ENCODE peak calls at places on chromosome 16, in ten cellular contexts. M, C, B, U, V, I, F, K, A and W are unnamed samples.

GRCh38 chr16:68470461-68471150 is 22.3 kb upstream of the SMPD3 start:
- DNase-seq in M (no peak), C (no peak), B (peak), U (peak), V (no peak), I (no peak), F (no peak), K (no peak), A (no peak), W (no peak)

GRCh38 chr16:51327001-51327400 is 175.9 kb upstream of the SALL1 start:
- DNase-seq in M (no peak), C (no peak), B (no peak), U (no peak), V (no peak), I (no peak), F (peak), K (no peak), A (no peak), W (peak)

GRCh38 chr16:35506018-35506897 is 2046.8 kb downstream of the TP53TG3F start:
- DNase-seq in M (no peak), C (no peak), B (no peak), U (no peak), V (no peak), I (no peak), F (no peak), K (no peak), A (no peak), W (no peak)

GRCh38 chr16:89442990-89443726 is 47.2 kb downstream of the ANKRD11 start:
- DNase-seq in M (no peak), C (no peak), B (no peak), U (no peak), V (no peak), I (no peak), F (peak), K (peak), A (no peak), W (peak)

GRCh38 chr16:67235816-67236547 is 9.1 kb downstream of the TMEM208 start:
- DNase-seq in M (no peak), C (no peak), B (no peak), U (peak), V (no peak), I (no peak), F (no peak), K (no peak), A (no peak), W (no peak)

GRCh38 chr16:24257965-24258364 is 1.8 kb downstream of the CACNG3 start:
- DNase-seq in M (no peak), C (no peak), B (no peak), U (no peak), V (no peak), I (no peak), F (no peak), K (no peak), A (no peak), W (no peak)

GRCh38 chr16:85428168-85428898 is 184.8 kb upstream of the GSE1 start:
- DNase-seq in M (peak), C (peak), B (no peak), U (peak), V (no peak), I (peak), F (peak), K (peak), A (no peak), W (peak)

GRCh38 chr16:31202402-31203385 is at the start of gene PYCARD:
- DNase-seq in M (peak), C (no peak), B (peak), U (peak), V (no peak), I (no peak), F (peak), K (peak), A (no peak), W (no peak)

GRCh38 chr16:19700319-19700781 is 17.7 kb downstream of the KNOP1 start:
- DNase-seq in M (no peak), C (no peak), B (peak), U (no peak), V (no peak), I (no peak), F (peak), K (no peak), A (no peak), W (peak)

GRCh38 chr16:22267764-22268163 is 29.4 kb upstream of the POLR3E start:
- DNase-seq in M (no peak), C (no peak), B (no peak), U (no peak), V (no peak), I (peak), F (no peak), K (no peak), A (no peak), W (no peak)

GRCh38 chr16:35221482-35222185 is 1762.2 kb downstream of the TP53TG3F start:
- DNase-seq in M (no peak), C (no peak), B (no peak), U (no peak), V (no peak), I (no peak), F (no peak), K (no peak), A (no peak), W (no peak)

GRCh38 chr16:50114357-50115129 is 38.6 kb upstream of the TENT4B start:
- DNase-seq in M (no peak), C (no peak), B (no peak), U (no peak), V (no peak), I (no peak), F (no peak), K (no peak), A (no peak), W (no peak)

GRCh38 chr16:56005958-56006357 is 130.8 kb upstream of the CES5A start:
- DNase-seq in M (no peak), C (no peak), B (no peak), U (no peak), V (no peak), I (no peak), F (no peak), K (no peak), A (no peak), W (no peak)

GRCh38 chr16:86496929-86497381 is 13.4 kb upstream of the FOXF1 start:
- DNase-seq in M (no peak), C (no peak), B (no peak), U (no peak), V (no peak), I (no peak), F (no peak), K (no peak), A (no peak), W (no peak)

GRCh38 chr16:67000384-67001158 is 12.2 kb downstream of the CES4A start:
- DNase-seq in M (no peak), C (peak), B (peak), U (peak), V (no peak), I (peak), F (peak), K (peak), A (peak), W (no peak)

GRCh38 chr16:28288117-28288516 is 4.2 kb upstream of the SBK1 start:
- DNase-seq in M (no peak), C (no peak), B (no peak), U (no peak), V (no peak), I (no peak), F (no peak), K (no peak), A (no peak), W (no peak)

GRCh38 chr16:27472091-27473020 is 70.4 kb downstream of the IL21R start:
- DNase-seq in M (no peak), C (no peak), B (no peak), U (no peak), V (no peak), I (no peak), F (no peak), K (no peak), A (no peak), W (peak)

GRCh38 chr16:58032710-58033293 is 7.2 kb downstream of the MMP15 start:
- DNase-seq in M (no peak), C (no peak), B (peak), U (no peak), V (no peak), I (no peak), F (peak), K (peak), A (no peak), W (no peak)

GRCh38 chr16:69351309-69352027 is at the start of gene TMED6:
- DNase-seq in M (no peak), C (no peak), B (no peak), U (no peak), V (no peak), I (peak), F (no peak), K (no peak), A (no peak), W (peak)